ENCODE peak calls at places on chromosome 10, in nine cellular contexts. H, K, Y, L, F, A, P, C and D are unnamed samples.

GRCh38 chr10:101217450-101218281 is 11.6 kb downstream of the LBX1 start:
- DNase-seq in A (no peak), Y (peak), L (no peak), C (no peak), F (peak), K (peak), P (no peak), H (no peak), D (no peak)

GRCh38 chr10:60810437-60811182 is 32.3 kb downstream of the CDK1 start:
- DNase-seq in Y (peak), P (no peak), H (peak), A (no peak), L (no peak), F (peak), K (no peak), C (no peak), D (no peak)

GRCh38 chr10:94630017-94630688 is 53.4 kb upstream of the CYP2C18 start:
- DNase-seq in L (peak), K (no peak), F (peak), A (no peak), C (no peak), H (no peak), Y (peak), P (no peak), D (peak)

GRCh38 chr10:106396192-106396591 is 768.3 kb downstream of the SORCS1 start:
- DNase-seq in H (no peak), K (no peak), A (no peak), F (no peak), P (no peak), Y (no peak), C (no peak), L (no peak), D (no peak)

GRCh38 chr10:93876391-93876790 is 17.4 kb upstream of the SLC35G1 start:
- DNase-seq in F (no peak), K (no peak), L (no peak), H (no peak), C (no peak), Y (no peak), P (no peak), A (no peak), D (no peak)

GRCh38 chr10:78868456-78868855 is 200.3 kb upstream of the ZMIZ1 start:
- DNase-seq in K (no peak), A (peak), F (no peak), H (no peak), C (no peak), Y (no peak), L (no peak), P (no peak), D (no peak)

GRCh38 chr10:131102147-131102546 is 209.4 kb downstream of the TCERG1L start:
- DNase-seq in P (peak), L (no peak), A (no peak), C (no peak), Y (no peak), K (no peak), H (no peak), F (no peak), D (no peak)

GRCh38 chr10:76397210-76397881 is 965.9 kb downstream of the LRMDA start:
- DNase-seq in C (peak), Y (no peak), A (no peak), H (no peak), F (no peak), P (no peak), L (no peak), K (peak), D (no peak)

GRCh38 chr10:104041891-104042535 is 43.7 kb downstream of the COL17A1 start:
- DNase-seq in P (no peak), F (no peak), K (peak), Y (no peak), L (no peak), C (no peak), A (no peak), H (no peak), D (no peak)

GRCh38 chr10:11527700-11528255 is 83.7 kb downstream of the USP6NL start:
- DNase-seq in H (no peak), K (no peak), A (no peak), L (no peak), F (no peak), Y (peak), C (no peak), P (no peak), D (no peak)

GRCh38 chr10:112815238-112816032 is 134.6 kb upstream of the TCF7L2 start:
- DNase-seq in P (no peak), A (no peak), F (peak), H (no peak), Y (peak), L (no peak), C (no peak), K (no peak), D (peak)

GRCh38 chr10:65083222-65083621 is 1562.0 kb downstream of the REEP3 start:
- DNase-seq in K (no peak), C (no peak), Y (no peak), H (no peak), F (no peak), A (no peak), P (no peak), L (no peak), D (no peak)

GRCh38 chr10:50473756-50474155 is 150.0 kb downstream of the SGMS1 start:
- DNase-seq in P (no peak), Y (no peak), H (no peak), A (no peak), L (no peak), F (no peak), K (no peak), C (no peak), D (no peak)

GRCh38 chr10:79067241-79068202 is 1.2 kb upstream of the ZMIZ1 start:
- DNase-seq in P (peak), C (peak), H (peak), K (peak), F (peak), A (peak), L (peak), Y (peak), D (peak)

GRCh38 chr10:72133517-72133916 is 45.2 kb upstream of the SPOCK2 start:
- DNase-seq in K (no peak), C (no peak), F (peak), P (no peak), Y (no peak), L (no peak), H (no peak), A (no peak), D (peak)

GRCh38 chr10:119211176-119211575 is 3.8 kb downstream of the GRK5 start:
- DNase-seq in C (no peak), F (no peak), H (no peak), A (no peak), P (no peak), K (no peak), L (no peak), Y (peak), D (no peak)

GRCh38 chr10:28532223-28532508 is 752 bp upstream of the WAC start:
- DNase-seq in A (no peak), K (peak), H (no peak), P (no peak), Y (no peak), F (peak), L (no peak), C (peak), D (no peak)

GRCh38 chr10:60871215-60871614 is 72.8 kb downstream of the RHOBTB1 start:
- DNase-seq in Y (no peak), P (no peak), L (no peak), H (no peak), C (no peak), A (no peak), F (no peak), K (no peak), D (no peak)

GRCh38 chr10:130739757-130740145 is 571.8 kb downstream of the TCERG1L start:
- DNase-seq in F (no peak), C (no peak), P (peak), A (peak), H (peak), K (no peak), Y (no peak), L (no peak), D (no peak)

GRCh38 chr10:126073606-126074005 is 177.2 kb downstream of the FANK1 start:
- DNase-seq in C (no peak), A (no peak), H (no peak), F (no peak), L (no peak), K (no peak), Y (no peak), P (no peak), D (no peak)

GRCh38 chr10:114541081-114541833 is 116.8 kb downstream of the ABLIM1 start:
- DNase-seq in L (no peak), K (peak), A (peak), H (peak), C (peak), F (no peak), P (no peak), Y (peak), D (no peak)

GRCh38 chr10:92239185-92239599 is 51.7 kb downstream of the CPEB3 start:
- DNase-seq in Y (no peak), P (no peak), C (no peak), K (no peak), F (no peak), H (no peak), A (no peak), L (no peak), D (no peak)

GRCh38 chr10:11197266-11197712 is 179.6 kb downstream of the CELF2 start:
- DNase-seq in F (no peak), P (no peak), Y (no peak), C (peak), H (no peak), L (no peak), K (peak), A (no peak), D (no peak)

GRCh38 chr10:8400151-8400550 is 345.7 kb downstream of the GATA3 start:
- DNase-seq in F (no peak), P (no peak), A (no peak), Y (no peak), C (no peak), H (no peak), L (no peak), K (no peak), D (no peak)

GRCh38 chr10:132746801-132747625 is 38.9 kb downstream of the NKX6-2 start:
- DNase-seq in H (no peak), C (no peak), K (no peak), Y (no peak), F (no peak), L (no peak), A (no peak), P (no peak), D (no peak)

GRCh38 chr10:36177071-36177470 is 535.0 kb upstream of the FZD8 start:
- DNase-seq in C (no peak), L (no peak), F (no peak), A (no peak), Y (no peak), P (no peak), K (no peak), H (no peak), D (no peak)
- TF ChIP-seq POLR2A in C (no peak), L (no peak), F (no peak), A (no peak), Y (no peak), P (no peak), K (no peak), H (no peak), D (no peak)

GRCh38 chr10:73244866-73245477 is 2.1 kb downstream of the DNAJC9 start:
- DNase-seq in H (no peak), C (no peak), P (no peak), A (no peak), Y (peak), L (no peak), F (no peak), K (no peak), D (no peak)
- TF ChIP-seq POLR2A in H (no peak), C (no peak), P (no peak), A (no peak), Y (no peak), L (no peak), F (no peak), K (no peak), D (no peak)

GRCh38 chr10:62651341-62651740 is 153.2 kb upstream of the ADO start:
- DNase-seq in K (no peak), H (no peak), P (no peak), C (no peak), A (no peak), Y (no peak), L (no peak), F (no peak), D (no peak)

GRCh38 chr10:62652564-62652963 is 152.0 kb upstream of the ADO start:
- DNase-seq in H (no peak), Y (no peak), C (no peak), P (no peak), F (no peak), A (no peak), K (no peak), L (no peak), D (no peak)

GRCh38 chr10:62654966-62655336 is 149.6 kb upstream of the ADO start:
- DNase-seq in Y (no peak), L (no peak), K (no peak), C (no peak), P (no peak), A (no peak), H (no peak), F (no peak), D (no peak)

GRCh38 chr10:62652114-62652513 is 152.4 kb upstream of the ADO start:
- DNase-seq in Y (no peak), C (no peak), A (no peak), F (no peak), L (no peak), H (no peak), K (no peak), P (no peak), D (no peak)

GRCh38 chr10:62653254-62653653 is 151.3 kb upstream of the ADO start:
- DNase-seq in C (no peak), A (no peak), P (no peak), H (no peak), L (no peak), Y (no peak), F (no peak), K (no peak), D (no peak)
- TF ChIP-seq POLR2A in C (no peak), A (no peak), P (no peak), H (no peak), L (no peak), Y (no peak), F (no peak), K (no peak), D (no peak)

GRCh38 chr10:49298990-49299815 is at the start of gene C10orf71:
- DNase-seq in C (no peak), A (no peak), F (no peak), P (no peak), H (no peak), Y (no peak), K (no peak), L (no peak), D (no peak)
- TF ChIP-seq POLR2A in C (no peak), A (no peak), F (no peak), P (no peak), H (no peak), Y (no peak), K (no peak), L (no peak), D (no peak)

DNA sequence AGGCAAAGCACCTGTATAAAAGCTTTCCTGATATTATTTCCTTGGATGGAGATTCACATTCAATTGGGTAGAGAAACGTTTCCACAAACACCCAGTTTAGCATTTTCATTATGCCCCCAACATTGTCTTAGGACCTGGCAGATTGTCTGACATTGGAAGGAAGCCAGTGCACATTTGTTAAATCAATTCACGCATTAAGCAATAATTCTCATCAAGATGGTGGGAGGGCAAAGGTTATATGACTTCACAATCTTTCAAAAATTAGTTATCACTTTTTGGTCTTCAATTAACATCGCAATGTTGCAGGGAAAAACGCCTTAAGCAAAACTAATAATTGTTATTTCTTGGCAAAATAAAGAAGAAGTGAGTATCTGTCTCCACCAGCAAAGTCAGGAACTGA is 16.4 kb downstream of the OPALIN start:
- DNase-seq in Y (no peak), H (no peak), C (no peak), A (no peak), P (no peak), K (no peak), L (no peak), F (no peak), D (no peak)
- TF ChIP-seq POLR2A in Y (no peak), H (no peak), C (no peak), A (no peak), P (no peak), K (no peak), L (no peak), F (no peak), D (no peak)

GRCh38 chr10:26697163-26697921 is at the start of gene PDSS1:
- DNase-seq in Y (peak), F (peak), H (peak), A (peak), P (peak), C (peak), K (peak), L (peak), D (peak)
- TF ChIP-seq POLR2A in Y (peak), F (peak), H (no peak), A (peak), P (no peak), C (peak), K (peak), L (no peak), D (no peak)

DNA sequence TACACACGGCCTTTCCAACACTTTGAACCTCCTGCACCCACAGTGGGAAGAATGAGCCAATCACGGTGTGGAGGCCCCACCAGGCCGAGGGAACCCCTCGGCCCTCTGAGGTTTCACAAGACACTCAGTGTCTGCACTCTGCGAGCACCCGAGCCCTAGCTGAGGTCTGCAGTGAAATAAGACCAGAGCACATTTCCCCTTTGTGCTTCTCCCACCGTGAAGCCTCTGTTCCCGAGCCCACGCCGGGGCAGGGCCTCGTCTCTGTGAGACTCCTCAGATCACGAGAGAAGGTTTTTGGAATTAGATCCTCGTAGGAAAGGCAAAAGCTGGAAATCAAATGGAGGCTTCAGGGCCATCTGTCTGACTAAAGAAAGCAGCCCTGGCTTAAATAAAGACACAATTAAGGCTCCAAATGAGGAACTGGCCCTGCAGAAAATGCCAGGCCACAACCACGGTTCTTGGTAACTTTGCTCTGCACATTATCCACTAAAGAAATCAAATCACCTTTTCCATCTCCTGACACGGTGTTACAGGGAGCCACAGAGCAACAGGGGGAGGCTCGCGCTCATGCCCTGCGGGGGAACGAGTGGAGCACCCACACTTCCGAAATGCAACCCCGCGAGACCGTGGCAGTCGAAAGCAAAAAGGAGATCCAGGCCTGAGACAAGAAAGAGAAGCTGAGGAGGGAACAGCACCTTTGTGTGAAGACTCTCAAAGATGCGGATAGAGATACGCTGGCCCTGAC is 43.7 kb downstream of the FAM53B start:
- DNase-seq in Y (no peak), H (no peak), F (no peak), K (no peak), P (peak), C (no peak), L (no peak), A (no peak), D (no peak)
- TF ChIP-seq POLR2A in Y (no peak), H (no peak), F (no peak), K (no peak), P (no peak), C (no peak), L (no peak), A (no peak), D (no peak)

DNA sequence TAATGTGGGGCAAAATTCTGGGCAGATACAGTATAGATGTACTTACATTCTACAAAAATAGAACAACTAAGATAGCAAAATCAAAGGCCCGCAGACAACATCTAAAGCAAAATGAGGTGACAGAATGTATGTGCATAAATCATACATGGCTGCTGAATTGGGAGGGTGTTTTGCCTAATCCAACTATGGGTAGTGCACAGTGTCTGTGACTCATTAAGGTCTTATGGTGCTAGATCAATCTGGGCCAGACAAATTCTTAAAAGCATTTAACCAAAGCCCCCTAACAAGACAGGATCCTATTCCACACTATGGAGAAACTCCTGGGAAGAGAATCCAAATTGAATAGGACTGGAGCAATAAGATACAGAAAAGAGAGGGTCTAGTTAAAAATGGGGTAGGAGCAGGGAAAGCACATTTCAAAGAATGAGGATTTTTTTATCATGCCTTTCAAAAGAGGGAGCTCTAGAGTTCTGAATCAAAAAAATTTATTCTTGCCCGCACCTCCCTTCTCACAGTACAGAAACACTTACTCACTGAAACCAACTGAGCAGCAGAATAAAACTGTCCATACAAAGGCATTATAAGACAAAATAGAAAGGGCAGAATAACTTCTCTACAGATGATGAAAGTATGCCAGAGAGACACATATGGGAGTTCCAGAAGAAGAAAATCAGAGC is 181.3 kb downstream of the RNLS start:
- DNase-seq in F (no peak), H (no peak), P (no peak), K (no peak), A (no peak), C (no peak), L (no peak), Y (peak), D (no peak)
- TF ChIP-seq POLR2A in F (no peak), H (no peak), P (no peak), K (no peak), A (no peak), C (no peak), L (no peak), Y (no peak), D (no peak)

DNA sequence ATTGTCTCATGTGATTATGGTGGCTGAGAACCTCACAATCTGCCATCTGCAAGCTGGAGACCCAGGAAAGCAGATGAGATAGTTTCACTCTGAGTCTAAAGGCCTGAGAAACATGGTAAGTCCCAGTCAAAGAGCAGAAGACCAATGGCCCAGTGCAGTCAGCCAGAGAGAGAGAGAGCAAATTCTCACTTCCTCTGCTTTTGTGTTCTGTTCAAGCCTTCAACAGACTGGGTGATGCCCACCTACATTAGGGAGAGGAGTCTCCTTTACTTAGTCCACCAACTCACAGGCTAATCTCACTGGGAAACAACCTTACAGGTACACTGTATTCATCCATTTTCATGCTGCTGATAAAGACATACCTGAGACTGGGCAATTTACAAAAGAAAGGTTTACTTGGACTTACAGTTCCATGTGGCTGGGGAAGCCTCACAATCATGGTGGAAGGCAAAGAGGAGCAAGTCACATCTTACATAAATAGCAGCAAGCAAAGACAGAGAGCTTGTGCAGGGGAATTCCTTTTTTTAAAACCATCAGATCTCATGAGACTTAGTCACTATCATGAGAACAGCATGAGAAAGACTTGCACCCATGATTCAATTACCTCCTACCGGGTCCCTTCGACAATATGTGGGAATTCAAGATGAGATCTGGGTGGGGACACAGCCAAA is 4.7 kb upstream of the FRMPD2 start:
- DNase-seq in Y (no peak), K (no peak), L (no peak), H (no peak), F (no peak), A (no peak), P (no peak), C (no peak), D (no peak)
- TF ChIP-seq POLR2A in Y (no peak), K (no peak), L (no peak), H (no peak), F (no peak), A (no peak), P (no peak), C (no peak), D (no peak)